ENCODE peak calls at places on chromosomes 3 and 15, in four cellular contexts. D is CD4-positive, alpha-beta memory T cell; C is AG04450; K is HFF-Myc. N is an unnamed sample.

GRCh38 chr15:88419830-88420229 is 47.4 kb downstream of the MRPL46 start:
- DNase-seq in D (no peak), C (peak), K (no peak), N (no peak)

GRCh38 chr3:195900426-195901355 is 7.7 kb downstream of the TNK2 start:
- DNase-seq in D (no peak), C (no peak), K (no peak), N (no peak)

GRCh38 chr15:53910852-53911251 is 67.4 kb upstream of the UNC13C start:
- DNase-seq in D (no peak), C (no peak), K (no peak), N (no peak)

GRCh38 chr3:144053121-144053520 is 81.5 kb downstream of the DIPK2A start:
- DNase-seq in D (no peak), C (peak), K (no peak), N (no peak)

GRCh38 chr3:157436583-157437300 is at the start of gene PTX3:
- DNase-seq in D (no peak), C (peak), K (no peak), N (no peak)

GRCh38 chr3:168002786-168003368 is 92.8 kb downstream of the GOLIM4 start:
- DNase-seq in D (no peak), C (no peak), K (peak), N (no peak)

GRCh38 chr15:89127054-89127702 is 38.9 kb downstream of the ABHD2 start:
- DNase-seq in D (no peak), C (no peak), K (no peak), N (no peak)

GRCh38 chr15:25061808-25062550 is 107.2 kb downstream of the SNRPN start:
- DNase-seq in D (no peak), C (no peak), K (no peak), N (no peak)

GRCh38 chr3:11847607-11848006 is 922 bp upstream of the TAMM41 start:
- DNase-seq in D (peak), C (no peak), K (no peak), N (no peak)

GRCh38 chr15:100866386-100867330 is 13.0 kb upstream of the ALDH1A3 start:
- DNase-seq in D (no peak), C (no peak), K (no peak), N (no peak)

GRCh38 chr3:41097896-41098496 is 101.3 kb upstream of the CTNNB1 start:
- DNase-seq in D (no peak), C (no peak), K (no peak), N (no peak)

GRCh38 chr3:69081583-69082262 is 1.6 kb upstream of the UBA3 start:
- DNase-seq in D (no peak), C (no peak), K (no peak), N (peak)

GRCh38 chr3:134378384-134378783 is 4.1 kb upstream of the AMOTL2 start:
- DNase-seq in D (peak), C (no peak), K (no peak), N (no peak)

GRCh38 chr3:113241292-113242033 is 30.1 kb downstream of the BOC start:
- DNase-seq in D (no peak), C (no peak), K (peak), N (no peak)

GRCh38 chr3:90010341-90010740 is 902.9 kb downstream of the EPHA3 start:
- DNase-seq in D (no peak), C (no peak), K (no peak), N (no peak)

GRCh38 chr3:187773233-187773962 is 28.1 kb upstream of the BCL6 start:
- DNase-seq in D (no peak), C (no peak), K (no peak), N (peak)

GRCh38 chr3:129992781-129993180 is 18.3 kb downstream of the TRH start:
- DNase-seq in D (no peak), C (no peak), K (no peak), N (no peak)

GRCh38 chr15:80127911-80128310 is 24.9 kb upstream of the FAH start:
- DNase-seq in D (no peak), C (no peak), K (no peak), N (no peak)

GRCh38 chr15:70766597-70766996 is 3.2 kb upstream of the UACA start:
- DNase-seq in D (no peak), C (no peak), K (no peak), N (no peak)

GRCh38 chr3:66407281-66408218 is 93.3 kb downstream of the LRIG1 start:
- DNase-seq in D (peak), C (no peak), K (no peak), N (no peak)

GRCh38 chr15:58513681-58514336 is 82.0 kb downstream of the LIPC start:
- DNase-seq in D (no peak), C (no peak), K (no peak), N (no peak)

GRCh38 chr3:179694731-179695130 is 41.9 kb downstream of the USP13 start:
- DNase-seq in D (no peak), C (no peak), K (no peak), N (no peak)

GRCh38 chr15:33955945-33956344 is 12.4 kb upstream of the CHRM5 start:
- DNase-seq in D (no peak), C (no peak), K (no peak), N (no peak)

GRCh38 chr3:83193526-83193925 is 1432.1 kb upstream of the GBE1 start:
- DNase-seq in D (no peak), C (no peak), K (no peak), N (no peak)

GRCh38 chr15:89003865-89004725 is 84.2 kb upstream of the ABHD2 start:
- DNase-seq in D (no peak), C (peak), K (no peak), N (no peak)

DNA sequence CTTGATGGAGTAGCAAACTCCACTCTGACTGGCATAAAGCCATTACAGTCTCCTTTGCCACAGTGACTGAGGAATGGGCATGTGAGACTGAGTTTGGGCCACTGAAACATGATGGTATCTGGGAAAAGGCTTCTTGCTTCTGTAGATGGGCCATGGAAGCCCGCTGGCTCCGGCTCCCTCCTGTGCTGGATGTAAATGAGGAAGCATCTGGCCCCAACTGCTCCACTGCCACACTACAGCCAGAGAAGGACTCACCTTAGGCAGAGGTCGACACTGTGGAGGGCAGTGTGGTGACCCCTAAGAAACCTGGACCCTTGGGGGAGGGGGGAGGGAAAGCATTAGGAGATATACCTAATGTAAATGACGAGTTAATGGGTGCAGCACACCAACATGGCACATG is 9.4 kb upstream of the CAMK1 start:
- DNase-seq in D (no peak), C (no peak), K (no peak), N (no peak)
- H3K4me3 ChIP-seq in D (no peak), C (no peak), K (no peak), N (no peak)

GRCh38 chr15:75207618-75208500 is 6.2 kb downstream of the C15orf39 start:
- DNase-seq in D (no peak), C (no peak), K (no peak), N (no peak)
- H3K4me3 ChIP-seq in D (no peak), C (no peak), K (no peak), N (peak)

GRCh38 chr15:57387011-57387410 is 10.7 kb downstream of the CGNL1 start:
- DNase-seq in D (no peak), C (no peak), K (no peak), N (no peak)

GRCh38 chr15:57385923-57386390 is 9.7 kb downstream of the CGNL1 start:
- DNase-seq in D (no peak), C (no peak), K (no peak), N (no peak)

GRCh38 chr15:57388199-57388863 is 12.0 kb downstream of the CGNL1 start:
- DNase-seq in D (no peak), C (no peak), K (no peak), N (no peak)

GRCh38 chr15:57389991-57390390 is 13.7 kb downstream of the CGNL1 start:
- DNase-seq in D (no peak), C (no peak), K (no peak), N (no peak)

DNA sequence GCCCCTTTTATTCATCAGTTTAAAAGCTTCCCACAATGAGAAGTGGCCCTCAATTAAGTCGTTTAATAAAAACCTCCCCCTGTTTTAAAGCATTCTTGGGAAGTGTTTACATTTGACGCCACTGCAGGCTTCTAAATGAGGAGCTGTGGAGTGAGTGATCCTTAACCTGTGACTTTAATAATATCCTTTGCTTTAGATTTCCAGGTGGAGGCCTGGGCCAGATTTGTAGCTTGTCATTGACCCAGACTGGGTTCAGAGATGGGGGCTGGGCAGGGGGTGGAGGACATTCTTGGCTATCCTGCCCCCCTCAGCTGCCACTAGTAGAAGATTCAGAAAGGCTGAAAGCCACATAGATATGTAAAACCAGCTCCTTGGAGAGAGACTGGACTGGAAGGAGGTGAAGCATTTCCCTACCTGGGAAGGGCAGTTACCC is 11.4 kb downstream of the CGNL1 start:
- DNase-seq in D (no peak), C (no peak), K (no peak), N (no peak)
- H3K4me3 ChIP-seq in D (no peak), C (no peak), K (no peak), N (no peak)

GRCh38 chr15:26148461-26148860 is 285.3 kb upstream of the ATP10A start:
- DNase-seq in D (no peak), C (no peak), K (no peak), N (no peak)
- H3K4me3 ChIP-seq in D (no peak), C (no peak), K (no peak), N (no peak)

GRCh38 chr3:197820550-197821335 is 29.7 kb downstream of the LRCH3 start:
- DNase-seq in D (no peak), C (no peak), K (no peak), N (no peak)
- H3K4me3 ChIP-seq in D (no peak), C (no peak), K (no peak), N (no peak)

GRCh38 chr3:62375655-62376054 is 2.3 kb upstream of the FEZF2 start:
- DNase-seq in D (no peak), C (no peak), K (no peak), N (no peak)

GRCh38 chr3:62372621-62373041 is 719 bp downstream of the FEZF2 start:
- DNase-seq in D (no peak), C (no peak), K (no peak), N (no peak)

GRCh38 chr3:62374375-62374876 is 1.1 kb upstream of the FEZF2 start:
- DNase-seq in D (no peak), C (no peak), K (no peak), N (no peak)

GRCh38 chr3:62373215-62373614 is at the start of gene FEZF2:
- DNase-seq in D (no peak), C (no peak), K (no peak), N (no peak)

DNA sequence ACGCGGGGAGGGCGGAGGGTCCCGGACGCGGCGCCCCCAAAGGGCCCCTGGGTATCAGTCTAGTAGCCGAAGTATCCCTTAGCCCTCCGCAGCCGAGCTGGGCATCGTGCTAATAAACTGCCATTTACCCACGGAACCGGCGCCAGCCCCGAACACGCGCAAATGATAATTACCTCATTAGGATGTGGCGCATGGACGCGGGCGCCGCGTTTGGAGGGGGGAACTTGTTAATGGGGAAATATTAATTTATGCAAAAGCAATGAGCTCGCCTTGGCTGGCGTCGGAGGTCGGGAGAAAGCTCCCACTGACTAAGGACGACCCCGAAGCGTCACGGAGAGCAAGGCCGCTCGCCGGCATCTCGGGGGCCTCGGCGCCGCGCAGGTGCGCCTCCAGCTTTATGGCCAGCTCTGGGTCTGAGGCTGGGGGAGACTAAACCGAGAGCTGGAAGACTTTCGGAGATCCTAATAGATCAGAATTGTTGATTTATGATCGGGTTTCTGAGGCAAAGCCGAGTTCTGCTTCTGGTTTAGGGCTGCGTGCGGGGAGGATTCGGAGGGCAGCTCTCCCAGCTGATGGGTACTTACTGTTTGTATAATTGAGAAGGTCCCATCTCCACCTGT is 474 bp upstream of the FEZF2 start:
- DNase-seq in D (no peak), C (no peak), K (no peak), N (no peak)
- H3K4me3 ChIP-seq in D (no peak), C (no peak), K (no peak), N (no peak)

DNA sequence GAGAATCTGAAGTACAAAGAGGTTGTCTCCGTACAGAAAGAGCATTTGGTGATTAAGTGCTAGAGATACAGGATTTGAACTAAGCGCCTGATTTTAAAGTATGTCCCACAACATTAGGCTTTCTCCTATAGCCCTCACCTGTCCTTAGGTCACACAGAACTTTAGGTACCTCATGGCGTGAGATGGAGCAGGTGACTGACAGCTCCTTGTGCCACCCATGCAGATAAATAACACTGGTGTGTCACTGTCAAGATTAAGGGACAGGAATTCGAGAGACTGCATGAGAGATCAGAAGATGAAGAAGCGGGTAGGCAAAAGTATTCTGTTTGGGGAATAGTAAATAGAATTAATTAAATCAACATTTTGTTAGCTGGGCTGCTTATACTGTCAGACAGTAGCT is 1.1 kb downstream of the BLM start:
- DNase-seq in D (no peak), C (no peak), K (no peak), N (no peak)
- H3K4me3 ChIP-seq in D (no peak), C (no peak), K (peak), N (peak)

GRCh38 chr3:95476534-95476933 is 1337.9 kb upstream of the EPHA6 start:
- DNase-seq in D (no peak), C (no peak), K (no peak), N (no peak)
- H3K4me3 ChIP-seq in D (no peak), C (no peak), K (no peak), N (no peak)

DNA sequence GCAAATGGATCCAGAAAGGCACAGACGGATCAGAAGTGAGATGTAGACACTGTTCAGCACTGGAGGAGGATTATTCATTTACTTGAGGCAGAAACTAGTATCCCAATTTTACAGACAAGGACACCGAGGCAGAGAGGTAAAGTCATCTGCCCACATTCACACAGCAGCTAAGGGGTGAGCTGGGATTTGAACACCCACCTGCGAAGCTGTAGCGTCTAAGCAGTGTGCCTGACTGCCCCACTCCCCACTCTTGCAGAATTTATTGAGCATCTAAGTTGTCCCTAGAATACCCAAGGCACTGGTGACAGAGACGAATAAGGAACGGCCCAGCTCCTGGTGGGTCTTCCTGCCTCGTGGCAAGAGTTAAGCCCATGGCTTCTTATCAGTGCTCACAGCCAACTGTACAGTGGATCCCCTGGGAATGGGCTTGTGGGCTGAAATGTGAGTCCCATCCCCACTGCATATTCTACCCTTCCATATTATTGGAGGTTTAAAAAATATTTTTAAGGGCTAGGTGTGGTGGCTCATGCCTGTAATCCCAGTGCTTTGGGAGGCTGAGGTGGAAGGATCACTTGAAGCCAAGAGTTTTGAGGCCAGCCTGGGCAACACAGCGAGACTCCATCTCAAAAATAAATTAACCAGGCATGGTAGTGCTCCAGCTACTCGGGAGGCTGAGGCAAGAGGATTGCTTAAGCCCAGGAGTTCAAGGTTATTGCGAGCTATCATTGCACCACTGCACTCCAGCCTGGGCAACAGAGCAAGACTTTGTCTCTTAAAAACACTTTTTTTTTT is 77.6 kb downstream of the IQSEC1 start:
- DNase-seq in D (no peak), C (no peak), K (no peak), N (no peak)
- H3K4me3 ChIP-seq in D (peak), C (no peak), K (no peak), N (peak)